ENCODE peak calls at places on chromosomes 13 and 19, in eight cellular contexts. One of them, this sample, is unnamed.

GRCh38 chr13:31638577-31638976 is 100.7 kb upstream of the RXFP2 start:
- DNase-seq in SK-MEL-5: no peak
- DNase-seq in astrocyte of the hippocampus: no peak
- DNase-seq in iris pigment epithelial cell: peak
- DNase-seq in fibroblast of pulmonary artery: peak
- DNase-seq in activated T-cell treated with anti-CD3 and anti-CD28 coated beads for 1 hour: no peak
- DNase-seq in left colon: no peak
- DNase-seq in cardiac fibroblast: peak
- DNase-seq in this sample: peak

GRCh38 chr13:21014666-21015170 is 46.7 kb downstream of the LATS2 start:
- DNase-seq in fibroblast of pulmonary artery: peak
- DNase-seq in iris pigment epithelial cell: peak
- DNase-seq in SK-MEL-5: peak
- DNase-seq in activated T-cell treated with anti-CD3 and anti-CD28 coated beads for 1 hour: no peak
- DNase-seq in cardiac fibroblast: peak
- DNase-seq in astrocyte of the hippocampus: peak
- DNase-seq in left colon: no peak
- DNase-seq in this sample: peak

GRCh38 chr13:45082964-45083363 is 37.3 kb upstream of the GTF2F2 start:
- DNase-seq in astrocyte of the hippocampus: peak
- DNase-seq in iris pigment epithelial cell: peak
- DNase-seq in cardiac fibroblast: peak
- DNase-seq in left colon: no peak
- DNase-seq in activated T-cell treated with anti-CD3 and anti-CD28 coated beads for 1 hour: no peak
- DNase-seq in fibroblast of pulmonary artery: peak
- DNase-seq in SK-MEL-5: no peak
- DNase-seq in this sample: no peak

GRCh38 chr19:18357442-18358264 is 17.3 kb downstream of the PGPEP1 start:
- DNase-seq in activated T-cell treated with anti-CD3 and anti-CD28 coated beads for 1 hour: no peak
- DNase-seq in astrocyte of the hippocampus: no peak
- DNase-seq in SK-MEL-5: no peak
- DNase-seq in iris pigment epithelial cell: no peak
- DNase-seq in left colon: no peak
- DNase-seq in fibroblast of pulmonary artery: no peak
- DNase-seq in cardiac fibroblast: no peak
- DNase-seq in this sample: no peak

GRCh38 chr19:55418185-55418584 is 10.6 kb upstream of the UBE2S start:
- DNase-seq in cardiac fibroblast: peak
- DNase-seq in astrocyte of the hippocampus: peak
- DNase-seq in SK-MEL-5: peak
- DNase-seq in fibroblast of pulmonary artery: peak
- DNase-seq in left colon: peak
- DNase-seq in iris pigment epithelial cell: peak
- DNase-seq in activated T-cell treated with anti-CD3 and anti-CD28 coated beads for 1 hour: peak
- DNase-seq in this sample: peak

GRCh38 chr19:5927439-5927821 is 13.4 kb downstream of the CAPS start:
- DNase-seq in activated T-cell treated with anti-CD3 and anti-CD28 coated beads for 1 hour: no peak
- DNase-seq in left colon: no peak
- DNase-seq in astrocyte of the hippocampus: no peak
- DNase-seq in iris pigment epithelial cell: no peak
- DNase-seq in cardiac fibroblast: no peak
- DNase-seq in SK-MEL-5: no peak
- DNase-seq in fibroblast of pulmonary artery: no peak
- DNase-seq in this sample: no peak

GRCh38 chr13:40345654-40346372 is 320.6 kb downstream of the FOXO1 start:
- DNase-seq in iris pigment epithelial cell: no peak
- DNase-seq in SK-MEL-5: no peak
- DNase-seq in astrocyte of the hippocampus: no peak
- DNase-seq in left colon: peak
- DNase-seq in fibroblast of pulmonary artery: no peak
- DNase-seq in activated T-cell treated with anti-CD3 and anti-CD28 coated beads for 1 hour: no peak
- DNase-seq in cardiac fibroblast: no peak
- DNase-seq in this sample: no peak

GRCh38 chr13:96836733-96837132 is 157.5 kb downstream of the OXGR1 start:
- DNase-seq in astrocyte of the hippocampus: no peak
- DNase-seq in activated T-cell treated with anti-CD3 and anti-CD28 coated beads for 1 hour: no peak
- DNase-seq in cardiac fibroblast: no peak
- DNase-seq in fibroblast of pulmonary artery: no peak
- DNase-seq in left colon: no peak
- DNase-seq in SK-MEL-5: no peak
- DNase-seq in iris pigment epithelial cell: no peak
- DNase-seq in this sample: no peak

GRCh38 chr13:57612568-57612967 is 19.0 kb upstream of the PCDH17 start:
- DNase-seq in SK-MEL-5: no peak
- DNase-seq in cardiac fibroblast: no peak
- DNase-seq in iris pigment epithelial cell: no peak
- DNase-seq in fibroblast of pulmonary artery: no peak
- DNase-seq in astrocyte of the hippocampus: no peak
- DNase-seq in left colon: no peak
- DNase-seq in activated T-cell treated with anti-CD3 and anti-CD28 coated beads for 1 hour: no peak
- DNase-seq in this sample: no peak

GRCh38 chr13:76711515-76712182 is 174.6 kb downstream of the KCTD12 start:
- DNase-seq in iris pigment epithelial cell: peak
- DNase-seq in astrocyte of the hippocampus: peak
- DNase-seq in fibroblast of pulmonary artery: peak
- DNase-seq in cardiac fibroblast: peak
- DNase-seq in activated T-cell treated with anti-CD3 and anti-CD28 coated beads for 1 hour: no peak
- DNase-seq in left colon: no peak
- DNase-seq in SK-MEL-5: no peak
- DNase-seq in this sample: peak

GRCh38 chr19:30896551-30896950 is 452.7 kb downstream of the TSHZ3 start:
- DNase-seq in astrocyte of the hippocampus: no peak
- DNase-seq in cardiac fibroblast: no peak
- DNase-seq in fibroblast of pulmonary artery: no peak
- DNase-seq in left colon: no peak
- DNase-seq in SK-MEL-5: no peak
- DNase-seq in iris pigment epithelial cell: no peak
- DNase-seq in activated T-cell treated with anti-CD3 and anti-CD28 coated beads for 1 hour: no peak
- DNase-seq in this sample: no peak

GRCh38 chr13:92622905-92623304 is 603.7 kb upstream of the GPC6 start:
- DNase-seq in SK-MEL-5: no peak
- DNase-seq in activated T-cell treated with anti-CD3 and anti-CD28 coated beads for 1 hour: no peak
- DNase-seq in cardiac fibroblast: no peak
- DNase-seq in left colon: no peak
- DNase-seq in iris pigment epithelial cell: no peak
- DNase-seq in fibroblast of pulmonary artery: no peak
- DNase-seq in astrocyte of the hippocampus: no peak
- DNase-seq in this sample: no peak

GRCh38 chr13:96216543-96216942 is 126.6 kb downstream of the HS6ST3 start:
- DNase-seq in fibroblast of pulmonary artery: no peak
- DNase-seq in iris pigment epithelial cell: no peak
- DNase-seq in cardiac fibroblast: no peak
- DNase-seq in activated T-cell treated with anti-CD3 and anti-CD28 coated beads for 1 hour: no peak
- DNase-seq in SK-MEL-5: no peak
- DNase-seq in astrocyte of the hippocampus: no peak
- DNase-seq in left colon: no peak
- DNase-seq in this sample: no peak

GRCh38 chr19:12937243-12938053 is 961 bp upstream of the CALR start:
- DNase-seq in SK-MEL-5: no peak
- DNase-seq in left colon: peak
- DNase-seq in astrocyte of the hippocampus: no peak
- DNase-seq in iris pigment epithelial cell: no peak
- DNase-seq in cardiac fibroblast: no peak
- DNase-seq in activated T-cell treated with anti-CD3 and anti-CD28 coated beads for 1 hour: no peak
- DNase-seq in fibroblast of pulmonary artery: no peak
- DNase-seq in this sample: peak

GRCh38 chr19:53432088-53432661 is 391 bp downstream of the ZNF761 start:
- DNase-seq in SK-MEL-5: no peak
- DNase-seq in cardiac fibroblast: peak
- DNase-seq in iris pigment epithelial cell: peak
- DNase-seq in astrocyte of the hippocampus: peak
- DNase-seq in fibroblast of pulmonary artery: peak
- DNase-seq in activated T-cell treated with anti-CD3 and anti-CD28 coated beads for 1 hour: no peak
- DNase-seq in left colon: peak
- DNase-seq in this sample: peak

GRCh38 chr19:31535691-31536460 is 186.6 kb upstream of the TSHZ3 start:
- DNase-seq in astrocyte of the hippocampus: no peak
- DNase-seq in activated T-cell treated with anti-CD3 and anti-CD28 coated beads for 1 hour: no peak
- DNase-seq in iris pigment epithelial cell: no peak
- DNase-seq in fibroblast of pulmonary artery: no peak
- DNase-seq in cardiac fibroblast: no peak
- DNase-seq in left colon: no peak
- DNase-seq in SK-MEL-5: no peak
- DNase-seq in this sample: no peak

GRCh38 chr13:78028960-78029359 is 110.3 kb upstream of the EDNRB start:
- DNase-seq in SK-MEL-5: no peak
- DNase-seq in left colon: no peak
- DNase-seq in fibroblast of pulmonary artery: no peak
- DNase-seq in astrocyte of the hippocampus: no peak
- DNase-seq in iris pigment epithelial cell: no peak
- DNase-seq in activated T-cell treated with anti-CD3 and anti-CD28 coated beads for 1 hour: no peak
- DNase-seq in cardiac fibroblast: no peak
- DNase-seq in this sample: no peak

This sample was measured in mesenchymal stem cell.